ENCODE peak calls at places on chromosome 9, in eight cellular contexts. W is choroid plexus epithelial cell, S is left ventricle myocardium inferior, Z is neural progenitor cell, J is tibial nerve, N is thyroid gland, G is kidney, E is cardiac muscle cell. R is an unnamed sample.

GRCh38 chr9:69253057-69253456 is 72.0 kb upstream of the ENTREP1 start:
- DNase-seq in Z (no peak), E (no peak), W (peak), G (no peak), N (no peak), S (no peak), J (no peak), R (no peak)

GRCh38 chr9:96022445-96023031 is 147.0 kb downstream of the ERCC6L2 start:
- DNase-seq in N (peak), Z (peak), J (peak), E (peak), W (no peak), G (peak), S (no peak), R (no peak)

GRCh38 chr9:32584784-32585183 is 11.8 kb upstream of the NDUFB6 start:
- DNase-seq in W (peak), E (no peak), N (no peak), Z (no peak), S (no peak), J (no peak), G (no peak), R (no peak)

GRCh38 chr9:21801683-21802417 is 586 bp upstream of the MTAP start:
- DNase-seq in W (peak), E (peak), S (peak), G (peak), Z (peak), N (peak), J (peak), R (peak)

GRCh38 chr9:132241840-132242620 is 80.2 kb downstream of the NTNG2 start:
- DNase-seq in S (peak), Z (peak), G (peak), E (no peak), J (no peak), N (no peak), W (peak), R (peak)

GRCh38 chr9:73565833-73566465 is 414.3 kb downstream of the ANXA1 start:
- DNase-seq in G (peak), W (peak), J (no peak), Z (peak), N (no peak), E (peak), S (no peak), R (no peak)

GRCh38 chr9:123763910-123764588 is 165.9 kb downstream of the DENND1A start:
- DNase-seq in W (peak), G (no peak), E (no peak), N (no peak), S (no peak), J (no peak), Z (no peak), R (no peak)

GRCh38 chr9:72588336-72588735 is 66.9 kb downstream of the TMC1 start:
- DNase-seq in G (no peak), S (no peak), W (no peak), Z (no peak), N (peak), E (no peak), J (no peak), R (no peak)

GRCh38 chr9:27499481-27499880 is 24.6 kb upstream of the IFNK start:
- DNase-seq in G (no peak), Z (no peak), N (no peak), E (no peak), S (no peak), W (peak), J (no peak), R (no peak)

DNA sequence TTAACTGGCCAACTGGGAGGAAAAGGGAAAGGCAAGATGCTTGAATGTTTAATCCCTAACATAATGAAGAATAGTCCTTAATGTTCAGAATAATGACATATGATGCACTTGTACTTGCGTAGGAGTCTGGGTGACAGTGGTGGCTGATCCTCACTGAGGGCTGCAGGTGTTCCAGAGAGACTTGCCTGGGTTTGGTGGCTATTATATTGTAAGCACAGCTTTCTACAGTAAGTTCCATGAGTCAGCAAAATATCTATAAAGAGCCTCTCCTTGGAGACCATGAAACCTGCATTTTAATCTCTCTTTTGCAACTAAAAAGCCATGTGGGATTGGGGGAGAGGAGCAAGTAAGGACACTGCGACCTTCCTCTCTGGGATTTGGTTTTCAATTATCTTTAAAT is 1.9 kb upstream of the NPR2 start:
- DNase-seq in S (no peak), E (no peak), Z (no peak), G (no peak), N (no peak), W (no peak), J (no peak), R (no peak)
- TF ChIP-seq CTCF in S (no peak), E (no peak), Z (no peak), G (no peak), N (no peak), W (no peak), J (no peak), R (no peak)

DNA sequence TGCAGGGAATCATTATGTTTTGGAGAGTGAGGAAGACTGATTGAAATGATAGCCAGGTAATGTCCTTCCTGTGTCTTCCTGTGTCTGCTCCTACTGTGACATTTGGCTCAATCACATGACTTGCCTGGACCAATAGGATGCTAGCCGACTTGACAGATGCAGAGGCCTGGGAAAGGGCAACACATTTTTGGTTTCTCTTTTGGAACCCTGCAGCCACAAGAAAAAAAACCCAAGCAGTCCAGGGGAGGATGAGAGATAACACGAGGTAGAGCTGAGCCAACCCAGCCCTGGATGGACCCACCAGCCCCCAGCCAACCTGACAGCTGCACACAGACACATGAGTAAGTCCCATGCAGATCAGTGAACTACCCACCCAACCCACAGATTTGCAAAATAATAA is 256.1 kb upstream of the SMARCA2 start:
- DNase-seq in W (no peak), N (no peak), G (no peak), Z (no peak), J (no peak), E (no peak), S (no peak), R (no peak)
- H3K4me3 ChIP-seq in W (no peak), N (no peak), G (no peak), Z (no peak), J (no peak), E (no peak), S (no peak), R (no peak)

DNA sequence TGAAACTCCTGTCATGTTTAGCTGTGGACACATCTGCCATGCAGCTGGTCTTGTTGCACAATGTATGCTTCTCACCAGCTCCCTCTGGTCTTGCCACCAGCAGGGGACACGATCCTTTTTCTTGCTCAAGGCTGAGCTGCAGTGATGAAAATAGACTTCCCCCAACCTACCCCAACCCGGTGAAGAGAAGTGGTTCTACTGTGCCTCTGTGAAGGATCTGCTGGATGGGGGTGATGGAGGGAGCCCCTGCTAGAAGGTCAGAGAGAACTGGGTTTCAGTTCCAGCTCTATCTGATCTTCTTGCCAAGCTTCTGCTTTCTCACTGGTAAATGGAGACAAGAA is 185.3 kb upstream of the KLF4 start:
- DNase-seq in N (no peak), Z (no peak), E (no peak), G (no peak), S (peak), J (peak), W (peak), R (no peak)
- TF ChIP-seq CTCF in N (no peak), Z (no peak), E (no peak), G (no peak), S (no peak), J (no peak), W (peak), R (no peak)

DNA sequence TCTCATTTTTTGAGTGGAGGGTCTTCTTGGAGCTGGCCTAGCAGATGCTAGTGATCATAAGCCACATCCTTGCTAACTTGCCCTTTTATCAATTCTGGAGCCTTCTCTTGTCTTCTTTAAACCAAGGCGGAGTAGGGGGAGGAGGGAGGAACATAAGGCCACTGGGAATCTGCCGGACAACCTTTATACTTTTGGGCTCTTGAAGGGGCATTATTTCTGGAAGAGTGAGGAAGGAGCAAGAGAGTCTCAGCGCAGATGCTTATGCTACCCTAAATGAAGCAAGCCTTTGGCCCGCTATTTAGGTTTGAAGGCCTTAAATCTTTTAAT is 2.0 kb downstream of the TMEFF1 start:
- DNase-seq in Z (peak), S (no peak), G (no peak), E (no peak), W (no peak), J (no peak), N (no peak), R (no peak)
- H3K4me3 ChIP-seq in Z (peak), S (no peak), G (no peak), E (peak), W (no peak), J (no peak), N (no peak), R (no peak)

GRCh38 chr9:9598723-9599122 is 1014.1 kb downstream of the PTPRD start:
- DNase-seq in N (no peak), Z (no peak), J (no peak), G (no peak), E (no peak), S (no peak), W (no peak), R (no peak)
- TF ChIP-seq CTCF in N (no peak), Z (peak), J (no peak), G (no peak), E (no peak), S (no peak), W (no peak), R (no peak)

GRCh38 chr9:104746798-104747197 is 685 bp upstream of the NIPSNAP3A start:
- DNase-seq in Z (no peak), E (no peak), S (no peak), W (no peak), N (no peak), J (no peak), G (no peak), R (no peak)
- H3K4me3 ChIP-seq in Z (peak), E (peak), S (peak), W (peak), N (peak), J (peak), G (peak), R (no peak)